ENCODE peak calls at places on chromosome 11, in seven cellular contexts. B is KBM-7, I is ovary, O is fibroblast of villous mesenchyme, F is skeletal muscle cell, H is LoVo, J is HEK293T. D is an unnamed sample.

GRCh38 chr11:44065851-44066731 is at the start of gene ACCS:
- DNase-seq in B (peak; percentile 99), H (peak; percentile 92), I (peak; percentile 98), O (peak; percentile 88), J (peak; percentile 87), F (peak; percentile 80), D (peak; percentile 95)

GRCh38 chr11:17401841-17402240 is 13.4 kb upstream of the KCNJ11 start:
- DNase-seq in F (no peak), O (no peak), J (no peak), B (no peak), H (no peak), I (no peak), D (no peak)

GRCh38 chr11:11577932-11578331 is 43.9 kb downstream of the GALNT18 start:
- DNase-seq in O (no peak), H (no peak), J (no peak), I (no peak), B (no peak), F (no peak), D (no peak)

GRCh38 chr11:107385361-107385982 is 72.2 kb downstream of the CWF19L2 start:
- DNase-seq in H (no peak), B (no peak), I (no peak), O (peak; percentile 6), F (peak; percentile 42), J (no peak), D (peak; percentile 66)

GRCh38 chr11:79485694-79486093 is 44.9 kb upstream of the TENM4 start:
- DNase-seq in O (no peak), H (no peak), J (no peak), I (no peak), F (no peak), B (no peak), D (no peak)

GRCh38 chr11:43802509-43802908 is 78.1 kb upstream of the ALKBH3 start:
- DNase-seq in J (peak; percentile 7), F (no peak), B (peak; percentile 45), O (no peak), H (no peak), I (no peak), D (no peak)

GRCh38 chr11:111819161-111820058 is 52.0 kb downstream of the ALG9 start:
- DNase-seq in H (no peak), F (peak; percentile 82), J (no peak), B (no peak), O (peak; percentile 99), I (no peak), D (peak; percentile 92)

GRCh38 chr11:1167256-1167655 is 9.5 kb downstream of the MUC5AC start:
- DNase-seq in H (no peak), J (no peak), F (no peak), O (no peak), B (no peak), I (no peak), D (no peak)

GRCh38 chr11:125787827-125788226 is at the start of gene PATE3:
- DNase-seq in J (no peak), I (no peak), B (no peak), F (no peak), H (no peak), O (no peak), D (no peak)

GRCh38 chr11:117557321-117557720 is 229.7 kb downstream of the CEP164 start:
- DNase-seq in I (no peak), F (no peak), O (no peak), J (no peak), B (no peak), H (no peak), D (no peak)

GRCh38 chr11:44632466-44633123 is 67.1 kb downstream of the CD82 start:
- DNase-seq in J (peak; percentile 57), H (no peak), O (peak; percentile 29), B (peak; percentile 48), F (no peak), I (peak; percentile 36), D (peak; percentile 34)

GRCh38 chr11:45155058-45155551 is 8.7 kb downstream of the PRDM11 start:
- DNase-seq in B (no peak), I (peak; percentile 79), O (peak; percentile 8), H (no peak), F (no peak), J (no peak), D (no peak)

D was measured in iris pigment epithelial cell.